ENCODE peak calls at places on chromosomes 11 and 22, in six cellular contexts. One of them, this sample, is unnamed.

GRCh38 chr11:115324569-115325432 is 179.4 kb downstream of the CADM1 start:
- DNase-seq in caudate nucleus: no peak
- DNase-seq in GM18507: peak
- DNase-seq in mesendoderm: peak
- DNase-seq in psoas muscle: no peak
- DNase-seq in natural killer cell: no peak
- DNase-seq in this sample: no peak

GRCh38 chr11:76891285-76891684 is 30.6 kb downstream of the ACER3 start:
- DNase-seq in mesendoderm: no peak
- DNase-seq in GM18507: no peak
- DNase-seq in caudate nucleus: no peak
- DNase-seq in psoas muscle: no peak
- DNase-seq in natural killer cell: no peak
- DNase-seq in this sample: no peak

GRCh38 chr11:35969089-35970046 is 25.5 kb downstream of the LDLRAD3 start:
- DNase-seq in psoas muscle: no peak
- DNase-seq in caudate nucleus: no peak
- DNase-seq in mesendoderm: no peak
- DNase-seq in natural killer cell: no peak
- DNase-seq in GM18507: no peak
- DNase-seq in this sample: no peak

GRCh38 chr11:132685174-132685611 is 847.1 kb downstream of the OPCML start:
- DNase-seq in caudate nucleus: no peak
- DNase-seq in psoas muscle: no peak
- DNase-seq in mesendoderm: no peak
- DNase-seq in natural killer cell: no peak
- DNase-seq in GM18507: no peak
- DNase-seq in this sample: no peak

GRCh38 chr11:41527530-41527929 is 68.1 kb upstream of the LRRC4C start:
- DNase-seq in mesendoderm: no peak
- DNase-seq in psoas muscle: no peak
- DNase-seq in natural killer cell: no peak
- DNase-seq in caudate nucleus: no peak
- DNase-seq in GM18507: no peak
- DNase-seq in this sample: no peak

GRCh38 chr11:111589114-111589513 is 13.1 kb upstream of the SIK2 start:
- DNase-seq in caudate nucleus: no peak
- DNase-seq in natural killer cell: no peak
- DNase-seq in GM18507: no peak
- DNase-seq in mesendoderm: no peak
- DNase-seq in psoas muscle: no peak
- DNase-seq in this sample: no peak

GRCh38 chr22:47194476-47195155 is 432.2 kb downstream of the TBC1D22A start:
- DNase-seq in GM18507: no peak
- DNase-seq in mesendoderm: no peak
- DNase-seq in caudate nucleus: no peak
- DNase-seq in natural killer cell: peak
- DNase-seq in psoas muscle: no peak
- DNase-seq in this sample: no peak

GRCh38 chr22:42461511-42461910 is 29.3 kb upstream of the NFAM1 start:
- DNase-seq in mesendoderm: no peak
- DNase-seq in caudate nucleus: no peak
- DNase-seq in GM18507: no peak
- DNase-seq in natural killer cell: no peak
- DNase-seq in psoas muscle: no peak
- DNase-seq in this sample: no peak

GRCh38 chr11:10893713-10894112 is 35.9 kb upstream of the ZBED5 start:
- DNase-seq in mesendoderm: no peak
- DNase-seq in psoas muscle: no peak
- DNase-seq in caudate nucleus: no peak
- DNase-seq in natural killer cell: no peak
- DNase-seq in GM18507: no peak
- DNase-seq in this sample: no peak

GRCh38 chr22:17213976-17214375 is 5.3 kb downstream of the ADA2 start:
- DNase-seq in natural killer cell: no peak
- DNase-seq in mesendoderm: peak
- DNase-seq in psoas muscle: peak
- DNase-seq in GM18507: no peak
- DNase-seq in caudate nucleus: no peak
- DNase-seq in this sample: no peak

GRCh38 chr11:12285811-12286222 is 91.6 kb upstream of the PARVA start:
- DNase-seq in psoas muscle: no peak
- DNase-seq in natural killer cell: no peak
- DNase-seq in GM18507: no peak
- DNase-seq in mesendoderm: no peak
- DNase-seq in caudate nucleus: no peak
- DNase-seq in this sample: no peak

GRCh38 chr11:71164186-71164585 is 88.2 kb downstream of the SHANK2 start:
- DNase-seq in psoas muscle: no peak
- DNase-seq in caudate nucleus: no peak
- DNase-seq in GM18507: no peak
- DNase-seq in natural killer cell: no peak
- DNase-seq in mesendoderm: no peak
- DNase-seq in this sample: peak

GRCh38 chr22:46547883-46548244 is 10.4 kb upstream of the CELSR1 start:
- DNase-seq in GM18507: no peak
- DNase-seq in natural killer cell: no peak
- DNase-seq in caudate nucleus: no peak
- DNase-seq in psoas muscle: peak
- DNase-seq in mesendoderm: no peak
- DNase-seq in this sample: peak

GRCh38 chr11:96072592-96072991 is 148.7 kb upstream of the MTMR2 start:
- DNase-seq in natural killer cell: no peak
- DNase-seq in mesendoderm: no peak
- DNase-seq in caudate nucleus: no peak
- DNase-seq in psoas muscle: no peak
- DNase-seq in GM18507: no peak
- DNase-seq in this sample: no peak

GRCh38 chr11:116249561-116249960 is 523.2 kb downstream of the BUD13 start:
- DNase-seq in mesendoderm: no peak
- DNase-seq in psoas muscle: no peak
- DNase-seq in GM18507: no peak
- DNase-seq in caudate nucleus: no peak
- DNase-seq in natural killer cell: no peak
- DNase-seq in this sample: no peak

GRCh38 chr11:130858215-130858614 is 58.1 kb downstream of the SNX19 start:
- DNase-seq in GM18507: no peak
- DNase-seq in natural killer cell: no peak
- DNase-seq in mesendoderm: peak
- DNase-seq in caudate nucleus: no peak
- DNase-seq in psoas muscle: no peak
- DNase-seq in this sample: no peak

GRCh38 chr11:111665779-111666178 is 63.5 kb downstream of the SIK2 start:
- DNase-seq in mesendoderm: peak
- DNase-seq in GM18507: no peak
- DNase-seq in caudate nucleus: no peak
- DNase-seq in natural killer cell: no peak
- DNase-seq in psoas muscle: no peak
- DNase-seq in this sample: no peak

GRCh38 chr11:31799036-31799793 is 11.9 kb downstream of the PAX6 start:
- DNase-seq in caudate nucleus: no peak
- DNase-seq in natural killer cell: no peak
- DNase-seq in mesendoderm: peak
- DNase-seq in psoas muscle: no peak
- DNase-seq in GM18507: no peak
- DNase-seq in this sample: peak

GRCh38 chr11:105315287-105315686 is 175.7 kb upstream of the CARD18 start:
- DNase-seq in natural killer cell: no peak
- DNase-seq in caudate nucleus: no peak
- DNase-seq in mesendoderm: peak
- DNase-seq in psoas muscle: no peak
- DNase-seq in GM18507: no peak
- DNase-seq in this sample: no peak

This sample was measured in esophagus muscularis mucosa.